ENCODE peak calls at places on chromosomes 11 and 22, in eight cellular contexts. One of them, this sample, is unnamed.

GRCh38 chr22:35882226-35883027 is 146.2 kb downstream of the RBFOX2 start:
- DNase-seq in IMR-90: peak
- DNase-seq in endothelial cell of umbilical vein: peak
- DNase-seq in progenitor cell of endocrine pancreas: no peak
- DNase-seq in glutamatergic neuron: no peak
- DNase-seq in epithelial cell of esophagus: no peak
- DNase-seq in AG04449: no peak
- DNase-seq in AG09309: no peak
- DNase-seq in this sample: no peak

GRCh38 chr11:81345609-81346008 is 1388.1 kb downstream of the FAM181B start:
- DNase-seq in AG04449: no peak
- DNase-seq in epithelial cell of esophagus: no peak
- DNase-seq in progenitor cell of endocrine pancreas: no peak
- DNase-seq in glutamatergic neuron: no peak
- DNase-seq in IMR-90: no peak
- DNase-seq in AG09309: no peak
- DNase-seq in endothelial cell of umbilical vein: no peak
- DNase-seq in this sample: no peak

GRCh38 chr11:68890490-68891231 is 13.0 kb downstream of the MRPL21 start:
- DNase-seq in glutamatergic neuron: no peak
- DNase-seq in endothelial cell of umbilical vein: peak
- DNase-seq in progenitor cell of endocrine pancreas: no peak
- DNase-seq in AG04449: peak
- DNase-seq in epithelial cell of esophagus: no peak
- DNase-seq in AG09309: peak
- DNase-seq in IMR-90: peak
- DNase-seq in this sample: peak

GRCh38 chr22:44312766-44313165 is at the start of gene SHISAL1:
- DNase-seq in glutamatergic neuron: no peak
- DNase-seq in progenitor cell of endocrine pancreas: no peak
- DNase-seq in AG04449: no peak
- DNase-seq in epithelial cell of esophagus: peak
- DNase-seq in AG09309: no peak
- DNase-seq in endothelial cell of umbilical vein: no peak
- DNase-seq in IMR-90: peak
- DNase-seq in this sample: no peak

GRCh38 chr11:61293869-61294716 is 1.0 kb downstream of the VWCE start:
- DNase-seq in AG04449: no peak
- DNase-seq in IMR-90: peak
- DNase-seq in epithelial cell of esophagus: peak
- DNase-seq in endothelial cell of umbilical vein: peak
- DNase-seq in AG09309: no peak
- DNase-seq in progenitor cell of endocrine pancreas: peak
- DNase-seq in glutamatergic neuron: peak
- DNase-seq in this sample: peak

GRCh38 chr22:29093980-29094379 is 21.1 kb downstream of the KREMEN1 start:
- DNase-seq in progenitor cell of endocrine pancreas: no peak
- DNase-seq in glutamatergic neuron: no peak
- DNase-seq in IMR-90: no peak
- DNase-seq in AG09309: no peak
- DNase-seq in epithelial cell of esophagus: no peak
- DNase-seq in endothelial cell of umbilical vein: no peak
- DNase-seq in AG04449: no peak
- DNase-seq in this sample: no peak

GRCh38 chr22:17243524-17243923 is 24.3 kb upstream of the ADA2 start:
- DNase-seq in progenitor cell of endocrine pancreas: no peak
- DNase-seq in glutamatergic neuron: no peak
- DNase-seq in AG04449: no peak
- DNase-seq in endothelial cell of umbilical vein: no peak
- DNase-seq in IMR-90: no peak
- DNase-seq in epithelial cell of esophagus: peak
- DNase-seq in AG09309: no peak
- DNase-seq in this sample: no peak

GRCh38 chr22:17172172-17172833 is 13.2 kb upstream of the HDHD5 start:
- DNase-seq in AG04449: no peak
- DNase-seq in progenitor cell of endocrine pancreas: no peak
- DNase-seq in endothelial cell of umbilical vein: no peak
- DNase-seq in AG09309: no peak
- DNase-seq in epithelial cell of esophagus: peak
- DNase-seq in IMR-90: no peak
- DNase-seq in glutamatergic neuron: no peak
- DNase-seq in this sample: no peak

GRCh38 chr22:43128116-43128515 is 15.1 kb downstream of the MCAT start:
- DNase-seq in AG09309: no peak
- DNase-seq in IMR-90: no peak
- DNase-seq in AG04449: no peak
- DNase-seq in endothelial cell of umbilical vein: no peak
- DNase-seq in epithelial cell of esophagus: no peak
- DNase-seq in progenitor cell of endocrine pancreas: no peak
- DNase-seq in glutamatergic neuron: no peak
- DNase-seq in this sample: no peak
- TF ChIP-seq CTCF in AG09309: no peak
- TF ChIP-seq CTCF in IMR-90: no peak
- TF ChIP-seq CTCF in AG04449: no peak
- TF ChIP-seq CTCF in endothelial cell of umbilical vein: no peak
- TF ChIP-seq CTCF in epithelial cell of esophagus: no peak
- TF ChIP-seq CTCF in progenitor cell of endocrine pancreas: no peak
- TF ChIP-seq CTCF in glutamatergic neuron: no peak
- TF ChIP-seq CTCF in this sample: no peak

DNA sequence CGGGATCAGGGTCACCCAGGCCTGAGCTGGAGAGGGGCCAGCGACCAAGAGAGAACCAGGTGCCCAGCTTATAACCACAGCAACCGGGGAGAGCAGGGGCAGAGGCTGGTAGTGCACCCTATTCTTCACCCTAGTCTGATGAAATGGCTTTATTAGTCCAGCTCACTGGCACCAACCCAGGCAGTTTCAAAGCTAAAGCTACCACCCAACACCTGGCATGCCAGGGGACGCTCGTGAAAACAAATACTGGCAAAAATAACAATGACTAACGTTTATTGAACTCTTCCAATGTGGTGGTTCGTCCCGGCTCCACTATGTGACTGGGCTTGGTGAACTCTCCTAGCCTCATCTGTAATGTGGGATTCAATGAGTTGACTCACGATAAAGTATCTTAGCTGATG is 30.6 kb downstream of the SCGB1A1 start:
- DNase-seq in endothelial cell of umbilical vein: no peak
- DNase-seq in epithelial cell of esophagus: peak
- DNase-seq in AG09309: no peak
- DNase-seq in IMR-90: no peak
- DNase-seq in progenitor cell of endocrine pancreas: no peak
- DNase-seq in AG04449: no peak
- DNase-seq in glutamatergic neuron: no peak
- DNase-seq in this sample: no peak
- TF ChIP-seq CTCF in endothelial cell of umbilical vein: no peak
- TF ChIP-seq CTCF in epithelial cell of esophagus: no peak
- TF ChIP-seq CTCF in AG09309: no peak
- TF ChIP-seq CTCF in IMR-90: no peak
- TF ChIP-seq CTCF in progenitor cell of endocrine pancreas: no peak
- TF ChIP-seq CTCF in AG04449: no peak
- TF ChIP-seq CTCF in glutamatergic neuron: no peak
- TF ChIP-seq CTCF in this sample: no peak

DNA sequence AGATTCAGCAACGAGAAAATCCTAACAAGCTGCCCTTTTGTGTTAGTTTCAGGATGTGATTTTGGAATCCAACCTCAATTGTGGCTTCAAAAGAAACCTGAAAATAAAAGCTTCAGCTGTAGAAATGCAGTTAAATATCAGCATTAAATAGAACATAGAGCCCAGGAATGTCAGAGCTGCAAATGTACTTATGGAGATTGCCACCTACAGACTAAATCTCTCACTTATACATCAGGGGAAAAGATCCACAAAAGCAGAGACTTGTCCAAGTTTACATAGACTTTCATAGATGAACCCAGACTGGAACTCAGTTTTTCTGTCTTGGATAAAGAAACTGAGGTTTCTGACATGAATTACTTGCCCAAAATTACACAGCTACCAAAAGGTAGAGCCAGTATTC is 446.6 kb downstream of the DLG2 start:
- DNase-seq in endothelial cell of umbilical vein: no peak
- DNase-seq in AG09309: no peak
- DNase-seq in progenitor cell of endocrine pancreas: no peak
- DNase-seq in glutamatergic neuron: no peak
- DNase-seq in epithelial cell of esophagus: no peak
- DNase-seq in IMR-90: no peak
- DNase-seq in AG04449: no peak
- DNase-seq in this sample: no peak
- TF ChIP-seq CTCF in endothelial cell of umbilical vein: no peak
- TF ChIP-seq CTCF in AG09309: no peak
- TF ChIP-seq CTCF in progenitor cell of endocrine pancreas: no peak
- TF ChIP-seq CTCF in glutamatergic neuron: no peak
- TF ChIP-seq CTCF in epithelial cell of esophagus: no peak
- TF ChIP-seq CTCF in IMR-90: no peak
- TF ChIP-seq CTCF in AG04449: no peak
- TF ChIP-seq CTCF in this sample: no peak

GRCh38 chr11:126613272-126613671 is 257.8 kb downstream of the ST3GAL4 start:
- DNase-seq in endothelial cell of umbilical vein: no peak
- DNase-seq in epithelial cell of esophagus: no peak
- DNase-seq in glutamatergic neuron: no peak
- DNase-seq in progenitor cell of endocrine pancreas: no peak
- DNase-seq in IMR-90: no peak
- DNase-seq in AG09309: no peak
- DNase-seq in AG04449: no peak
- DNase-seq in this sample: no peak

GRCh38 chr11:126607776-126608625 is 252.5 kb downstream of the ST3GAL4 start:
- DNase-seq in progenitor cell of endocrine pancreas: no peak
- DNase-seq in AG04449: no peak
- DNase-seq in AG09309: no peak
- DNase-seq in IMR-90: no peak
- DNase-seq in glutamatergic neuron: no peak
- DNase-seq in epithelial cell of esophagus: no peak
- DNase-seq in endothelial cell of umbilical vein: no peak
- DNase-seq in this sample: no peak

GRCh38 chr11:126607374-126607773 is 251.9 kb downstream of the ST3GAL4 start:
- DNase-seq in epithelial cell of esophagus: peak
- DNase-seq in progenitor cell of endocrine pancreas: peak
- DNase-seq in AG09309: peak
- DNase-seq in IMR-90: peak
- DNase-seq in glutamatergic neuron: peak
- DNase-seq in endothelial cell of umbilical vein: peak
- DNase-seq in AG04449: peak
- DNase-seq in this sample: no peak

GRCh38 chr11:126608626-126609010 is 253.1 kb downstream of the ST3GAL4 start:
- DNase-seq in glutamatergic neuron: no peak
- DNase-seq in epithelial cell of esophagus: no peak
- DNase-seq in IMR-90: no peak
- DNase-seq in AG09309: no peak
- DNase-seq in progenitor cell of endocrine pancreas: no peak
- DNase-seq in AG04449: no peak
- DNase-seq in endothelial cell of umbilical vein: no peak
- DNase-seq in this sample: no peak

DNA sequence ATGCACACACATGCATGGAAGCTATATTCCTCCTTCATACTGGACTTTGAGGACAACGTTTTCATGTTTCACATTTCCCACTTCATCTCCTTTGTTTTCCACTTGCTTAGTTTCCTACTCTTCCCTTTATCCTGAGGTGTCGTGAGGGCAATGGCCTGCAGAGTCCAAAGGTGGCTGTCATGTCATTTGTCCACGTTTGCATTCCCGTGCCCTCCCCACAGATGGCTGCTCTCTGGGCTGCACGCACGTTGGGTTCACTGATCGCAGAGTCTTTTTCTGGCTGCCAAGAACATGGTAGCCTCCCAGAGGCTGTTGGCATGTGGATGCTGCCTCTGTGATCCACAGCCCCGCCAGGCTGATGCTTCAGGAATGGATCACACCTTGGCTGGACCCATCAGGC is 256.0 kb downstream of the ST3GAL4 start:
- DNase-seq in epithelial cell of esophagus: no peak
- DNase-seq in IMR-90: no peak
- DNase-seq in AG09309: no peak
- DNase-seq in progenitor cell of endocrine pancreas: no peak
- DNase-seq in AG04449: no peak
- DNase-seq in endothelial cell of umbilical vein: no peak
- DNase-seq in glutamatergic neuron: no peak
- DNase-seq in this sample: no peak
- TF ChIP-seq CTCF in epithelial cell of esophagus: no peak
- TF ChIP-seq CTCF in IMR-90: no peak
- TF ChIP-seq CTCF in AG09309: no peak
- TF ChIP-seq CTCF in progenitor cell of endocrine pancreas: no peak
- TF ChIP-seq CTCF in AG04449: no peak
- TF ChIP-seq CTCF in endothelial cell of umbilical vein: no peak
- TF ChIP-seq CTCF in glutamatergic neuron: no peak
- TF ChIP-seq CTCF in this sample: no peak

DNA sequence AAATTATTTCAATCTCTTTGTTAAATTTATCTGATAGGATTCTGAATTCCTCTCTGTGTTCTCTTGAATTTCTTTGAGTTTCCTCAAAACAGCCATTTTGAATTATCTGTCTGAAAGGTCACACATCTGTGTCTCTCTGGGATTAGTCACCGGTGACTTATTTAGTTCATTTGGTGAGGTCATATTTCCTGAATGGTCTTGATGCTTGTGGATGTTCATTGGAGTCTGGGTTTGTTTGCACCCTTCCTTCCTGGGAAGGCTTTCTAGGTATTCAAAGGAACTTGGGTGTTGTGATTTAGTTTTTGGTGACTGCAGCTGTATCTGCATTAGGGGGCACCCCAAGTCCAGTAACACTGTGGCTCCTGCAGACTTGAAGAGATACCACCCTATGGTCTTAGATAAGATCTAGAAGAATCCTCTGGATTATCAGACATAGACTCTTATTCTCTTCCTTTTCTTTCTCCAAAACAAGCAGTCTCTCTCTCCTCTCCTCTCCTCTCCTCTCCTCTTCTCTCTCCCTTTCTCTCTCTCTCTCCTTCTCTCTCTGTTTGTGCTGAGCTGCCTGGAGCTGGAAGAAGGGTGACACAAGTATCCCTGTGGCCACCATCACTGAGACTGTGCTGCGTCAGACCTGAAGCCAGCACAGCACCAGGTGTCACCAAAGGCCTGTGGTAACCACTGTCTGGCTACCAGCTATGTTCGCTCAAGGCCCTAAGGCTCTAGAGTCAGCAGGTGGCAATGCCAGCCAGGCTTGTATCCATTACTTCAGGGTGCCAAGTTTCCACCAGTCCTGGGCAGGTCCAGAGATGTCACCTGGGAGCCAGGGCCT is 3.3 kb upstream of the HEPN1 start:
- DNase-seq in AG04449: no peak
- DNase-seq in AG09309: no peak
- DNase-seq in endothelial cell of umbilical vein: peak
- DNase-seq in epithelial cell of esophagus: no peak
- DNase-seq in progenitor cell of endocrine pancreas: no peak
- DNase-seq in glutamatergic neuron: no peak
- DNase-seq in IMR-90: peak
- DNase-seq in this sample: peak
- TF ChIP-seq CTCF in AG04449: no peak
- TF ChIP-seq CTCF in AG09309: no peak
- TF ChIP-seq CTCF in endothelial cell of umbilical vein: no peak
- TF ChIP-seq CTCF in epithelial cell of esophagus: no peak
- TF ChIP-seq CTCF in progenitor cell of endocrine pancreas: no peak
- TF ChIP-seq CTCF in glutamatergic neuron: no peak
- TF ChIP-seq CTCF in IMR-90: no peak
- TF ChIP-seq CTCF in this sample: no peak

This sample was measured in osteocyte.